ENCODE peak calls at places on chromosome 20, in six cellular contexts. D, V, Y, A, S and F are unnamed samples.

GRCh38 chr20:32709528-32710121 is 33.6 kb downstream of the COMMD7 start:
- DNase-seq in V (no peak), A (no peak), D (no peak), S (peak), Y (no peak), F (no peak)

GRCh38 chr20:63980317-63980805 is 571 bp upstream of the PRPF6 start:
- DNase-seq in S (no peak), D (no peak), A (no peak), Y (no peak), V (no peak), F (no peak)

GRCh38 chr20:32034581-32035397 is 17.3 kb upstream of the HCK start:
- DNase-seq in D (no peak), S (no peak), V (no peak), A (no peak), Y (no peak), F (no peak)

GRCh38 chr20:54044156-54044555 is 26.2 kb downstream of the BCAS1 start:
- DNase-seq in V (no peak), A (peak), S (no peak), Y (no peak), D (no peak), F (no peak)

GRCh38 chr20:31549513-31549880 is 35.3 kb downstream of the HM13 start:
- DNase-seq in S (no peak), A (no peak), V (no peak), Y (no peak), D (no peak), F (no peak)

GRCh38 chr20:25040438-25040831 is 17.5 kb downstream of the ACSS1 start:
- DNase-seq in Y (no peak), V (peak), D (no peak), S (no peak), A (peak), F (no peak)

GRCh38 chr20:63599396-63600050 is 25.5 kb upstream of the HELZ2 start:
- DNase-seq in S (no peak), D (no peak), A (no peak), V (peak), Y (no peak), F (no peak)

GRCh38 chr20:14979472-14979986 is 642.1 kb upstream of the FLRT3 start:
- DNase-seq in A (peak), D (no peak), S (no peak), V (no peak), Y (no peak), F (no peak)

GRCh38 chr20:37897008-37897548 is 5.8 kb upstream of the VSTM2L start:
- DNase-seq in A (no peak), V (no peak), D (no peak), S (peak), Y (no peak), F (peak)

GRCh38 chr20:2169456-2170088 is 67.9 kb downstream of the STK35 start:
- DNase-seq in A (no peak), V (no peak), D (no peak), S (no peak), Y (no peak), F (no peak)

GRCh38 chr20:36796868-36797267 is 23.3 kb upstream of the DSN1 start:
- DNase-seq in V (no peak), S (no peak), Y (no peak), D (no peak), A (no peak), F (no peak)

GRCh38 chr20:36793294-36794115 is 19.9 kb upstream of the DSN1 start:
- DNase-seq in S (no peak), Y (no peak), A (no peak), V (no peak), D (no peak), F (no peak)

GRCh38 chr20:36795691-36796090 is 22.1 kb upstream of the DSN1 start:
- DNase-seq in V (no peak), D (no peak), A (no peak), S (no peak), Y (no peak), F (no peak)

GRCh38 chr20:36794116-36794474 is 20.5 kb upstream of the DSN1 start:
- DNase-seq in V (no peak), Y (no peak), A (no peak), D (no peak), S (no peak), F (no peak)

DNA sequence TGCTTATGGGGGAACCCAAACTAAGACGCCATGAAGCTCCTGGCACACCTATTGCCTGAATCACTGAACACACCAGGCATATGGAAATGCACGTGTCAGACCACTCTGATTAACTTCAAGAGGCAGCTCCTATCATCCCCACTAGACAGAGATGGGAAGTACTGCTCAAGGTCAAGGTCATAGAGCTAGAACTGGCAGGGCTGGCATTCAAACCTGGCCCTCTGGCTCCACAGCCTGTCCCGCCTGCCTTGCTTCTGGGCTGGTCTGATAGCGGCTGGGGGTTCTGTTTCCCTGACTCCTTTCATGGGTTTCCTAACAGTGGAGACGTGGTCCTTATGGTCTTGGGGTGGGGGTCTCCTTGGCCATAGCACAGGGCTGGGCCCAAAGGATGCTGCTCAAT is 22.6 kb upstream of the DSN1 start:
- DNase-seq in S (no peak), Y (no peak), A (no peak), D (no peak), V (no peak), F (no peak)
- TF ChIP-seq CTCF in S (no peak), Y (no peak), A (no peak), D (no peak), V (no peak), F (no peak)

GRCh38 chr20:46708172-46708860 is 1.1 kb upstream of the SLC2A10 start:
- DNase-seq in Y (no peak), V (no peak), S (no peak), A (no peak), D (no peak), F (no peak)
- TF ChIP-seq CTCF in Y (no peak), V (no peak), S (peak), A (no peak), D (no peak), F (peak)

GRCh38 chr20:59561228-59561605 is 43.1 kb upstream of the PHACTR3 start:
- DNase-seq in V (no peak), S (no peak), D (no peak), Y (no peak), A (no peak), F (no peak)

GRCh38 chr20:59559863-59560262 is 44.5 kb upstream of the PHACTR3 start:
- DNase-seq in V (no peak), Y (no peak), D (no peak), A (no peak), S (no peak), F (no peak)

GRCh38 chr20:59561614-59562277 is 42.6 kb upstream of the PHACTR3 start:
- DNase-seq in V (no peak), A (no peak), D (no peak), Y (no peak), S (no peak), F (no peak)

GRCh38 chr20:59559024-59559817 is 45.1 kb upstream of the PHACTR3 start:
- DNase-seq in V (no peak), A (no peak), Y (no peak), S (no peak), D (no peak), F (no peak)

GRCh38 chr20:59560588-59561227 is 43.6 kb upstream of the PHACTR3 start:
- DNase-seq in S (no peak), A (peak), Y (no peak), D (no peak), V (no peak), F (no peak)
- TF ChIP-seq CTCF in S (peak), A (peak), Y (peak), D (peak), V (peak), F (peak)

GRCh38 chr20:44959082-44959895 is 908 bp downstream of the TOMM34 start:
- DNase-seq in S (peak), Y (no peak), A (peak), D (no peak), V (no peak), F (no peak)
- TF ChIP-seq CTCF in S (no peak), Y (peak), A (no peak), D (no peak), V (no peak), F (no peak)